ENCODE peak calls at places on chromosomes 3 and 15, in eight cellular contexts. M is central memory CD4-positive, alpha-beta T cell; X is D721Med; R is NCI-H2029; Y is hippocampal formation; L is retina; G is skeletal muscle cell; I is neural crest cell. B is an unnamed sample.

GRCh38 chr3:157174616-157175498 is 14.9 kb upstream of the CCNL1 start:
- DNase-seq in R (peak; percentile 99), X (peak; percentile 61), M (peak; percentile 99), I (peak; percentile 91), L (peak; percentile 97), Y (peak; percentile 98), G (peak; percentile 100), B (peak; percentile 97)

GRCh38 chr3:137642831-137643230 is 121.3 kb upstream of the SOX14 start:
- DNase-seq in X (no peak), M (no peak), Y (no peak), G (no peak), I (no peak), L (peak; percentile 32), R (no peak), B (peak; percentile 25)

GRCh38 chr3:187291512-187292132 is at the start of gene MASP1:
- DNase-seq in G (no peak), I (no peak), X (no peak), R (no peak), M (no peak), Y (peak; percentile 19), L (peak; percentile 47), B (peak; percentile 47)

GRCh38 chr3:61819861-61820260 is 258.5 kb downstream of the PTPRG start:
- DNase-seq in R (no peak), L (no peak), G (no peak), X (no peak), I (no peak), M (no peak), Y (no peak), B (no peak)

GRCh38 chr3:186787642-186788481 is 4.5 kb downstream of the EIF4A2 start:
- DNase-seq in Y (no peak), R (no peak), I (no peak), G (no peak), X (no peak), L (no peak), M (no peak), B (no peak)

GRCh38 chr3:123773681-123774431 is 110.3 kb downstream of the MYLK start:
- DNase-seq in L (peak; percentile 42), I (no peak), G (no peak), R (no peak), Y (peak; percentile 84), X (no peak), M (no peak), B (peak; percentile 87)

GRCh38 chr3:45635475-45636256 is 41.1 kb downstream of the LIMD1 start:
- DNase-seq in G (peak; percentile 39), R (no peak), M (no peak), Y (no peak), L (no peak), X (no peak), I (no peak), B (no peak)

GRCh38 chr15:63483521-63484371 is 20.6 kb upstream of the USP3 start:
- DNase-seq in X (no peak), R (no peak), L (no peak), I (no peak), G (no peak), Y (no peak), M (no peak), B (no peak)

GRCh38 chr3:141432904-141433303 is 53.9 kb upstream of the RASA2 start:
- DNase-seq in G (no peak), X (no peak), R (no peak), I (no peak), Y (no peak), M (no peak), L (no peak), B (no peak)

GRCh38 chr3:55483196-55484095 is 3.7 kb downstream of the WNT5A start:
- DNase-seq in Y (no peak), M (no peak), L (peak; percentile 47), R (no peak), I (peak; percentile 2), G (no peak), X (no peak), B (no peak)

GRCh38 chr3:127457746-127458145 is 132.8 kb downstream of the TPRA1 start:
- DNase-seq in X (no peak), R (peak; percentile 57), M (no peak), G (no peak), L (no peak), Y (no peak), I (no peak), B (no peak)

GRCh38 chr15:92763459-92763858 is 107.9 kb upstream of the FAM174B start:
- DNase-seq in Y (no peak), M (no peak), G (no peak), L (no peak), I (no peak), R (no peak), X (no peak), B (no peak)

GRCh38 chr15:90212221-90213079 is 11.3 kb downstream of the SEMA4B start:
- DNase-seq in I (no peak), X (no peak), Y (no peak), L (no peak), R (no peak), G (no peak), M (no peak), B (no peak)

GRCh38 chr3:182621435-182622240 is 171.7 kb upstream of the ATP11B start:
- DNase-seq in Y (peak; percentile 43), R (peak; percentile 17), M (no peak), I (no peak), X (no peak), L (no peak), G (no peak), B (peak; percentile 32)

GRCh38 chr15:39599871-39600270 is 19.0 kb downstream of the THBS1 start:
- DNase-seq in R (no peak), M (no peak), Y (no peak), I (no peak), G (no peak), X (no peak), L (no peak), B (no peak)

GRCh38 chr3:59212128-59212764 is 162.4 kb upstream of the CFAP20DC start:
- DNase-seq in R (no peak), L (peak; percentile 54), X (no peak), I (no peak), Y (peak; percentile 77), M (peak; percentile 26), G (peak; percentile 7), B (peak; percentile 65)

GRCh38 chr15:101305820-101306255 is 10.8 kb upstream of the SNRPA1 start:
- DNase-seq in M (no peak), L (no peak), X (no peak), Y (no peak), G (no peak), I (no peak), R (no peak), B (no peak)

GRCh38 chr3:119085070-119085439 is 50.4 kb upstream of the IGSF11 start:
- DNase-seq in M (no peak), G (no peak), R (no peak), X (no peak), I (no peak), Y (no peak), L (no peak), B (no peak)

GRCh38 chr3:69970827-69971226 is 28.7 kb upstream of the SAMMSON start:
- DNase-seq in X (no peak), I (no peak), Y (no peak), L (no peak), M (no peak), G (no peak), R (no peak), B (no peak)

GRCh38 chr15:90114451-90114901 is 12.2 kb upstream of the IDH2 start:
- DNase-seq in X (no peak), Y (no peak), R (no peak), M (no peak), I (no peak), L (no peak), G (no peak), B (no peak)

GRCh38 chr15:80660114-80660513 is 35.0 kb upstream of the ABHD17C start:
- DNase-seq in M (no peak), X (no peak), R (no peak), Y (no peak), G (no peak), L (peak; percentile 26), I (peak; percentile 32), B (peak; percentile 49)

GRCh38 chr3:119652306-119653033 is 7.9 kb downstream of the POPDC2 start:
- DNase-seq in Y (no peak), M (no peak), G (no peak), X (no peak), L (no peak), I (no peak), R (no peak), B (no peak)

GRCh38 chr15:77568960-77569646 is 63.6 kb downstream of the LINGO1 start:
- DNase-seq in R (peak; percentile 13), X (no peak), M (no peak), L (peak; percentile 59), Y (no peak), G (no peak), I (no peak), B (no peak)